ENCODE peak calls at places on chromosomes 13 and 19, in five cellular contexts. One of them, this sample, is unnamed.

GRCh38 chr19:29449371-29449770 is 76.4 kb upstream of the VSTM2B start:
- DNase-seq in tibial nerve: no peak
- DNase-seq in psoas muscle: no peak
- DNase-seq in stimulated activated CD4-positive, alpha-beta T cell treated with anti-CD3 and anti-CD28 coated beads, Interleukin-1b, Interleukin-23, amount 100 ng/mL, for 1 hour: no peak
- DNase-seq in NCI-H2029: no peak
- DNase-seq in this sample: no peak

GRCh38 chr13:99033814-99034213 is 56.0 kb upstream of the DOCK9 start:
- DNase-seq in tibial nerve: no peak
- DNase-seq in psoas muscle: no peak
- DNase-seq in stimulated activated CD4-positive, alpha-beta T cell treated with anti-CD3 and anti-CD28 coated beads, Interleukin-1b, Interleukin-23, amount 100 ng/mL, for 1 hour: no peak
- DNase-seq in NCI-H2029: no peak
- DNase-seq in this sample: peak

GRCh38 chr13:30504081-30504480 is 38.3 kb upstream of the HMGB1 start:
- DNase-seq in tibial nerve: no peak
- DNase-seq in psoas muscle: no peak
- DNase-seq in stimulated activated CD4-positive, alpha-beta T cell treated with anti-CD3 and anti-CD28 coated beads, Interleukin-1b, Interleukin-23, amount 100 ng/mL, for 1 hour: no peak
- DNase-seq in NCI-H2029: no peak
- DNase-seq in this sample: peak

GRCh38 chr19:2059422-2060201 is 8.6 kb upstream of the MKNK2 start:
- DNase-seq in tibial nerve: peak
- DNase-seq in psoas muscle: peak
- DNase-seq in stimulated activated CD4-positive, alpha-beta T cell treated with anti-CD3 and anti-CD28 coated beads, Interleukin-1b, Interleukin-23, amount 100 ng/mL, for 1 hour: no peak
- DNase-seq in NCI-H2029: peak
- DNase-seq in this sample: peak

GRCh38 chr19:48554385-48555091 is 2.6 kb downstream of the SULT2B1 start:
- DNase-seq in tibial nerve: no peak
- DNase-seq in psoas muscle: no peak
- DNase-seq in stimulated activated CD4-positive, alpha-beta T cell treated with anti-CD3 and anti-CD28 coated beads, Interleukin-1b, Interleukin-23, amount 100 ng/mL, for 1 hour: no peak
- DNase-seq in NCI-H2029: no peak
- DNase-seq in this sample: no peak

GRCh38 chr13:44014501-44014900 is 134.8 kb downstream of the LACC1 start:
- DNase-seq in tibial nerve: no peak
- DNase-seq in psoas muscle: no peak
- DNase-seq in stimulated activated CD4-positive, alpha-beta T cell treated with anti-CD3 and anti-CD28 coated beads, Interleukin-1b, Interleukin-23, amount 100 ng/mL, for 1 hour: no peak
- DNase-seq in NCI-H2029: no peak
- DNase-seq in this sample: no peak

GRCh38 chr13:39038569-39038898 is 278 bp downstream of the NHLRC3 start:
- DNase-seq in tibial nerve: no peak
- DNase-seq in psoas muscle: no peak
- DNase-seq in stimulated activated CD4-positive, alpha-beta T cell treated with anti-CD3 and anti-CD28 coated beads, Interleukin-1b, Interleukin-23, amount 100 ng/mL, for 1 hour: no peak
- DNase-seq in NCI-H2029: no peak
- DNase-seq in this sample: no peak

GRCh38 chr19:18756896-18757295 is 34.2 kb downstream of the COMP start:
- DNase-seq in tibial nerve: no peak
- DNase-seq in psoas muscle: no peak
- DNase-seq in stimulated activated CD4-positive, alpha-beta T cell treated with anti-CD3 and anti-CD28 coated beads, Interleukin-1b, Interleukin-23, amount 100 ng/mL, for 1 hour: no peak
- DNase-seq in NCI-H2029: no peak
- DNase-seq in this sample: no peak

GRCh38 chr19:35117791-35118190 is 2.2 kb downstream of the FXYD3 start:
- DNase-seq in tibial nerve: no peak
- DNase-seq in psoas muscle: no peak
- DNase-seq in stimulated activated CD4-positive, alpha-beta T cell treated with anti-CD3 and anti-CD28 coated beads, Interleukin-1b, Interleukin-23, amount 100 ng/mL, for 1 hour: no peak
- DNase-seq in NCI-H2029: no peak
- DNase-seq in this sample: no peak

GRCh38 chr13:75830842-75831241 is 194.7 kb downstream of the LMO7 start:
- DNase-seq in tibial nerve: no peak
- DNase-seq in psoas muscle: no peak
- DNase-seq in stimulated activated CD4-positive, alpha-beta T cell treated with anti-CD3 and anti-CD28 coated beads, Interleukin-1b, Interleukin-23, amount 100 ng/mL, for 1 hour: no peak
- DNase-seq in NCI-H2029: no peak
- DNase-seq in this sample: peak

GRCh38 chr13:114146629-114147028 is 14.2 kb upstream of the RASA3 start:
- DNase-seq in tibial nerve: no peak
- DNase-seq in psoas muscle: no peak
- DNase-seq in stimulated activated CD4-positive, alpha-beta T cell treated with anti-CD3 and anti-CD28 coated beads, Interleukin-1b, Interleukin-23, amount 100 ng/mL, for 1 hour: no peak
- DNase-seq in NCI-H2029: no peak
- DNase-seq in this sample: no peak

GRCh38 chr13:94657167-94657566 is 55.2 kb downstream of the SOX21 start:
- DNase-seq in tibial nerve: no peak
- DNase-seq in psoas muscle: no peak
- DNase-seq in stimulated activated CD4-positive, alpha-beta T cell treated with anti-CD3 and anti-CD28 coated beads, Interleukin-1b, Interleukin-23, amount 100 ng/mL, for 1 hour: no peak
- DNase-seq in NCI-H2029: no peak
- DNase-seq in this sample: peak

GRCh38 chr13:50230365-50230978 is 215.2 kb downstream of the KCNRG start:
- DNase-seq in tibial nerve: no peak
- DNase-seq in psoas muscle: no peak
- DNase-seq in stimulated activated CD4-positive, alpha-beta T cell treated with anti-CD3 and anti-CD28 coated beads, Interleukin-1b, Interleukin-23, amount 100 ng/mL, for 1 hour: no peak
- DNase-seq in NCI-H2029: no peak
- DNase-seq in this sample: peak

GRCh38 chr13:85236431-85236830 is 562.8 kb downstream of the SLITRK6 start:
- DNase-seq in tibial nerve: no peak
- DNase-seq in psoas muscle: no peak
- DNase-seq in stimulated activated CD4-positive, alpha-beta T cell treated with anti-CD3 and anti-CD28 coated beads, Interleukin-1b, Interleukin-23, amount 100 ng/mL, for 1 hour: no peak
- DNase-seq in NCI-H2029: no peak
- DNase-seq in this sample: peak

GRCh38 chr19:6213266-6213595 is 66.5 kb downstream of the MLLT1 start:
- DNase-seq in tibial nerve: no peak
- DNase-seq in psoas muscle: no peak
- DNase-seq in stimulated activated CD4-positive, alpha-beta T cell treated with anti-CD3 and anti-CD28 coated beads, Interleukin-1b, Interleukin-23, amount 100 ng/mL, for 1 hour: no peak
- DNase-seq in NCI-H2029: no peak
- DNase-seq in this sample: no peak

GRCh38 chr19:58475714-58476497 is at the start of gene ZNF446:
- DNase-seq in tibial nerve: peak
- DNase-seq in psoas muscle: peak
- DNase-seq in stimulated activated CD4-positive, alpha-beta T cell treated with anti-CD3 and anti-CD28 coated beads, Interleukin-1b, Interleukin-23, amount 100 ng/mL, for 1 hour: peak
- DNase-seq in NCI-H2029: peak
- DNase-seq in this sample: peak

GRCh38 chr19:42274065-42274682 is 5.1 kb downstream of the CIC start:
- DNase-seq in tibial nerve: no peak
- DNase-seq in psoas muscle: peak
- DNase-seq in stimulated activated CD4-positive, alpha-beta T cell treated with anti-CD3 and anti-CD28 coated beads, Interleukin-1b, Interleukin-23, amount 100 ng/mL, for 1 hour: no peak
- DNase-seq in NCI-H2029: no peak
- DNase-seq in this sample: no peak

GRCh38 chr13:33366469-33367062 is 81.0 kb upstream of the STARD13 start:
- DNase-seq in tibial nerve: no peak
- DNase-seq in psoas muscle: no peak
- DNase-seq in stimulated activated CD4-positive, alpha-beta T cell treated with anti-CD3 and anti-CD28 coated beads, Interleukin-1b, Interleukin-23, amount 100 ng/mL, for 1 hour: no peak
- DNase-seq in NCI-H2029: no peak
- DNase-seq in this sample: no peak

GRCh38 chr13:37617162-37617561 is 18.6 kb upstream of the POSTN start:
- DNase-seq in tibial nerve: no peak
- DNase-seq in psoas muscle: no peak
- DNase-seq in stimulated activated CD4-positive, alpha-beta T cell treated with anti-CD3 and anti-CD28 coated beads, Interleukin-1b, Interleukin-23, amount 100 ng/mL, for 1 hour: no peak
- DNase-seq in NCI-H2029: no peak
- DNase-seq in this sample: peak

GRCh38 chr19:46580247-46580646 is 20.9 kb upstream of the CALM3 start:
- DNase-seq in tibial nerve: no peak
- DNase-seq in psoas muscle: no peak
- DNase-seq in stimulated activated CD4-positive, alpha-beta T cell treated with anti-CD3 and anti-CD28 coated beads, Interleukin-1b, Interleukin-23, amount 100 ng/mL, for 1 hour: no peak
- DNase-seq in NCI-H2029: no peak
- DNase-seq in this sample: no peak

GRCh38 chr13:39888865-39889810 is 233.7 kb downstream of the COG6 start:
- DNase-seq in tibial nerve: no peak
- DNase-seq in psoas muscle: no peak
- DNase-seq in stimulated activated CD4-positive, alpha-beta T cell treated with anti-CD3 and anti-CD28 coated beads, Interleukin-1b, Interleukin-23, amount 100 ng/mL, for 1 hour: no peak
- DNase-seq in NCI-H2029: no peak
- DNase-seq in this sample: no peak

GRCh38 chr19:45528744-45529453 is 21.6 kb downstream of the VASP start:
- DNase-seq in tibial nerve: no peak
- DNase-seq in psoas muscle: no peak
- DNase-seq in stimulated activated CD4-positive, alpha-beta T cell treated with anti-CD3 and anti-CD28 coated beads, Interleukin-1b, Interleukin-23, amount 100 ng/mL, for 1 hour: no peak
- DNase-seq in NCI-H2029: peak
- DNase-seq in this sample: no peak

GRCh38 chr13:76799696-76800095 is 86.5 kb downstream of the KCTD12 start:
- DNase-seq in tibial nerve: no peak
- DNase-seq in psoas muscle: no peak
- DNase-seq in stimulated activated CD4-positive, alpha-beta T cell treated with anti-CD3 and anti-CD28 coated beads, Interleukin-1b, Interleukin-23, amount 100 ng/mL, for 1 hour: no peak
- DNase-seq in NCI-H2029: peak
- DNase-seq in this sample: peak

GRCh38 chr19:17755977-17756670 is 4.8 kb downstream of the FCHO1 start:
- DNase-seq in tibial nerve: no peak
- DNase-seq in psoas muscle: no peak
- DNase-seq in stimulated activated CD4-positive, alpha-beta T cell treated with anti-CD3 and anti-CD28 coated beads, Interleukin-1b, Interleukin-23, amount 100 ng/mL, for 1 hour: no peak
- DNase-seq in NCI-H2029: peak
- DNase-seq in this sample: peak

GRCh38 chr19:35882074-35882832 is 13.9 kb downstream of the APLP1 start:
- DNase-seq in tibial nerve: no peak
- DNase-seq in psoas muscle: no peak
- DNase-seq in stimulated activated CD4-positive, alpha-beta T cell treated with anti-CD3 and anti-CD28 coated beads, Interleukin-1b, Interleukin-23, amount 100 ng/mL, for 1 hour: no peak
- DNase-seq in NCI-H2029: peak
- DNase-seq in this sample: peak

GRCh38 chr19:51016798-51017683 is 2.5 kb downstream of the KLK10 start:
- DNase-seq in tibial nerve: peak
- DNase-seq in psoas muscle: no peak
- DNase-seq in stimulated activated CD4-positive, alpha-beta T cell treated with anti-CD3 and anti-CD28 coated beads, Interleukin-1b, Interleukin-23, amount 100 ng/mL, for 1 hour: peak
- DNase-seq in NCI-H2029: peak
- DNase-seq in this sample: peak

GRCh38 chr19:42032428-42032827 is 37.6 kb downstream of the GRIK5 start:
- DNase-seq in tibial nerve: no peak
- DNase-seq in psoas muscle: no peak
- DNase-seq in stimulated activated CD4-positive, alpha-beta T cell treated with anti-CD3 and anti-CD28 coated beads, Interleukin-1b, Interleukin-23, amount 100 ng/mL, for 1 hour: no peak
- DNase-seq in NCI-H2029: peak
- DNase-seq in this sample: no peak

GRCh38 chr19:3556978-3557460 is 367 bp downstream of the MFSD12 start:
- DNase-seq in tibial nerve: no peak
- DNase-seq in psoas muscle: peak
- DNase-seq in stimulated activated CD4-positive, alpha-beta T cell treated with anti-CD3 and anti-CD28 coated beads, Interleukin-1b, Interleukin-23, amount 100 ng/mL, for 1 hour: peak
- DNase-seq in NCI-H2029: peak
- DNase-seq in this sample: no peak